ENCODE peak calls at places on chromosome 13, in five cellular contexts. One of them, this sample, is unnamed.

GRCh38 chr13:51364404-51365008 is 25.0 kb downstream of the SERPINE3 start:
- DNase-seq in GM12865: no peak
- DNase-seq in left ventricle myocardium inferior: no peak
- DNase-seq in cardiac fibroblast: peak; percentile 72
- DNase-seq in Peyer's patch: no peak
- DNase-seq in this sample: no peak

GRCh38 chr13:48492123-48493075 is 40.5 kb downstream of the RCBTB2 start:
- DNase-seq in GM12865: peak; percentile 95
- DNase-seq in left ventricle myocardium inferior: peak; percentile 82
- DNase-seq in cardiac fibroblast: peak; percentile 80
- DNase-seq in Peyer's patch: peak; percentile 63
- DNase-seq in this sample: no peak

GRCh38 chr13:62643007-62643483 is 1227.4 kb upstream of the PCDH20 start:
- DNase-seq in GM12865: peak; percentile 39
- DNase-seq in left ventricle myocardium inferior: no peak
- DNase-seq in cardiac fibroblast: peak; percentile 52
- DNase-seq in Peyer's patch: no peak
- DNase-seq in this sample: no peak

GRCh38 chr13:33114146-33114545 is 97.9 kb downstream of the KL start:
- DNase-seq in GM12865: no peak
- DNase-seq in left ventricle myocardium inferior: no peak
- DNase-seq in cardiac fibroblast: no peak
- DNase-seq in Peyer's patch: no peak
- DNase-seq in this sample: no peak

GRCh38 chr13:30026093-30026492 is 175.7 kb upstream of the UBL3 start:
- DNase-seq in GM12865: no peak
- DNase-seq in left ventricle myocardium inferior: no peak
- DNase-seq in cardiac fibroblast: peak; percentile 83
- DNase-seq in Peyer's patch: no peak
- DNase-seq in this sample: no peak

GRCh38 chr13:72255908-72256307 is 388.9 kb upstream of the DACH1 start:
- DNase-seq in GM12865: peak; percentile 21
- DNase-seq in left ventricle myocardium inferior: no peak
- DNase-seq in cardiac fibroblast: peak; percentile 30
- DNase-seq in Peyer's patch: no peak
- DNase-seq in this sample: peak; percentile 10

GRCh38 chr13:76965759-76966421 is 17.6 kb downstream of the ACOD1 start:
- DNase-seq in GM12865: no peak
- DNase-seq in left ventricle myocardium inferior: peak; percentile 55
- DNase-seq in cardiac fibroblast: peak; percentile 67
- DNase-seq in Peyer's patch: no peak
- DNase-seq in this sample: no peak

GRCh38 chr13:27929868-27930267 is 10.1 kb downstream of the PDX1 start:
- DNase-seq in GM12865: no peak
- DNase-seq in left ventricle myocardium inferior: no peak
- DNase-seq in cardiac fibroblast: no peak
- DNase-seq in Peyer's patch: no peak
- DNase-seq in this sample: no peak

GRCh38 chr13:44117351-44117750 is 237.6 kb downstream of the LACC1 start:
- DNase-seq in GM12865: peak; percentile 6
- DNase-seq in left ventricle myocardium inferior: no peak
- DNase-seq in cardiac fibroblast: peak; percentile 18
- DNase-seq in Peyer's patch: no peak
- DNase-seq in this sample: no peak

DNA sequence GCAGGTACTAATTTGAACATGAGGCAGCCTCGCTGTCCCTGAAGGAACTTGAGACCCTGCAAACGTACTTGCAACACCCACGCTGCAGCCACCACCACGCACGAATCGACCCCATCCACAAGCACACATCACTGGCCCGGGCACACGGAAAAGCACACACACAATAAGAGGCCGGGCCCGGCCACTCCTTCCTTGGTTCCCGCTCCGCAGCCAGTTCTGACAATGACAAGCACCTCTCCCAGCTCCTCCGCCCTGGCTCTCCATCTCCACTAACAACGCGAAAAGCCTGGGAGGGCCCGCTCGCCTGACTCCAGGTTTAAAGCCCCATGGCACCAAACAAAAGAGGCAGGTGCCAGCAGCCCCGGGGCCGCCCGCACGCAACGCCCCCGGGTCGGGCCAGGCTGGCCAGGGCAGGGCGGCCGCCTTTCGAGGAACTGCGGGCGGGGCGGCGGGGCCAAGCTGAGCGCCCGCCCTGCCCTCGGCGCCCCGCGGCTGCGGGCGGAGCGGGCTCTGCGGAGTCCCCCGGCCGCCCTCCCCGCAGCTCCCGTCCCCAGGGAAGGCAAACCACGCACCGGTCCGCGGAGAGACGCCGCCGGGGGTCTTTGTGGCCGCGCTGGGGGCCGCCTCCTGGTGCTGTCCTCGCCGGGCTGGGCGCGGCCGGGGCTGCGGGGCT is 504 bp downstream of the DCLK1 start:
- DNase-seq in GM12865: no peak
- DNase-seq in left ventricle myocardium inferior: peak; percentile 30
- DNase-seq in cardiac fibroblast: peak; percentile 20
- DNase-seq in Peyer's patch: no peak
- DNase-seq in this sample: no peak
- H3K4me3 ChIP-seq in GM12865: no peak overlapping the region
- H3K4me3 ChIP-seq in left ventricle myocardium inferior: peak overlapping the region; percentile 69
- H3K4me3 ChIP-seq in cardiac fibroblast: peak overlapping the region; percentile 54
- H3K4me3 ChIP-seq in Peyer's patch: peak overlapping the region; percentile 48
- H3K4me3 ChIP-seq in this sample: no peak overlapping the region

GRCh38 chr13:45807520-45808099 is 43.9 kb downstream of the SIAH3 start:
- DNase-seq in GM12865: peak; percentile 56
- DNase-seq in left ventricle myocardium inferior: no peak
- DNase-seq in cardiac fibroblast: peak; percentile 70
- DNase-seq in Peyer's patch: no peak
- DNase-seq in this sample: peak; percentile 31
- TF ChIP-seq CTCF in GM12865: peak; percentile 58
- TF ChIP-seq CTCF in left ventricle myocardium inferior: peak; percentile 66
- TF ChIP-seq CTCF in cardiac fibroblast: peak; percentile 58
- TF ChIP-seq CTCF in Peyer's patch: no peak
- TF ChIP-seq CTCF in this sample: peak; percentile 89

DNA sequence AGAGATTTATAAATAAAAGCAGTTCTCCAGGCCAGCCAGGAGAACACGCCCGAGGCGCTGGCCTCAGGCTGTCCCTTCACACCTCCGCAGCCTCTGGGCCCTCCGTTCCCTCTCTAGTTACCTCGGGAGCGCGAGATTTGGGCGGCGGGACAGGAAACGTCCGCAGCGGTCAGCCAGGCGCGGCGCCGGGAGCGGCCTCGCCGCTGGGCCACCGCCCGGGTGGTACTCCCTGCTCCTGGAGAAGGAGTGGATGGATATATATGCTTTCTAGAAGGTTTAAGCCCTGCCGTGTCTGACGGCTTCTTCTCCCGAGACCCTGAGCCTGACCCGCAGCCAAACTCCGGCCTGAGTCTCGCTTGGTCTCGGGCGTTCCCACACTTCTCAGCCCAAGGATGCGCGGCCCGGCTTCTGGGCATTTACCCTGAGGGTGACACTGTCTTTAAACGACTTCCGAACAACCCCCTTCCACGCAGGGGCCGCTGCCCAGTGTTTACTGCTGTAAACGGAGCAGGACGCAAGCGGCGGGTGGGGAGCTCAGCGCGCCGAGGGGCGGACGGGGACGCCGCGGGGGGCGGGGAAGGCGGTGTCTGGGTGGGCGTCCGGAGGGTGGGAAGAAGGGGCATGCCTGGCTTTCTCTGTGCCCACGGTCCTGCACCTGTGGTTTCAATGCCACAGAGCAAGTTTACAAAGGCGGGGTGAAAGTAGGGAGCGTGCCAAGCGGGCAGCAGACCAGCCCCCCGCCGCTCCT is 2.0 kb upstream of the ZIC2 start:
- DNase-seq in GM12865: no peak
- DNase-seq in left ventricle myocardium inferior: no peak
- DNase-seq in cardiac fibroblast: no peak
- DNase-seq in Peyer's patch: no peak
- DNase-seq in this sample: no peak
- H3K4me3 ChIP-seq in GM12865: peak overlapping the region; percentile 25
- H3K4me3 ChIP-seq in left ventricle myocardium inferior: peak overlapping the region; percentile 68
- H3K4me3 ChIP-seq in cardiac fibroblast: peak overlapping the region; percentile 8
- H3K4me3 ChIP-seq in Peyer's patch: peak overlapping the region; percentile 57
- H3K4me3 ChIP-seq in this sample: peak overlapping the region; percentile 48

DNA sequence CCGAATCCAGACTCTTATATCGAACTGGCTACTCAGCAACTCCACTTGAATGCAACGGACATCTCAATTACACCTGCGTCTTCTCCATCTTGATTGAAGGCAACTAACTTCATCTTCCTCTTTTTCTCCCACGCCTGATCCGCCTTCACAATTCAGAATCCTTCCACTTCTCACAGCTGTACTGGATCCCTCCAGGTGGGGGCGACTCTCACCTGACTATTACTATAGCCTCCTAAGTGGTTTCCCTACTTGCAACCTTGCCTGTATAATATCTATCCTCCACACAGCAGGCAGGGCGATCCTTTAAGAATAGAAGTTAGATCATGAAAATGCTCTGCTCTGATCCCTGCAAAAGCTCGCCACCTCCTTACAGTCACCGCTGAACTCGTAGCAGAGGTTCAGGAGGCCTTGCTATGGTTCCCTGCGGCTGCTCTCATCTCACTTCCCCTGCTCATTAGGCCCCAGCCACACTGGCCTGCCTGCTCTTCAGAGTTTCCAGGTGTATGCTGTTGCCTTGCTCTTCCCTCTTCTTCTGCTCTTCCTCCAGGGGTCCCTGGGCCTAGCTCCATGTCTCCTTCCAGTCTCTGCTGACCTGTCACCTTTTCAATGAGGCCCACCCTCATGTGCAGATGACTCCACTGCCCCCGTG is 31.9 kb downstream of the RFXAP start:
- DNase-seq in GM12865: peak; percentile 8
- DNase-seq in left ventricle myocardium inferior: no peak
- DNase-seq in cardiac fibroblast: peak; percentile 15
- DNase-seq in Peyer's patch: no peak
- DNase-seq in this sample: no peak
- TF ChIP-seq CTCF in GM12865: peak; percentile 5
- TF ChIP-seq CTCF in left ventricle myocardium inferior: peak; percentile 35
- TF ChIP-seq CTCF in cardiac fibroblast: peak; percentile 21
- TF ChIP-seq CTCF in Peyer's patch: no peak
- TF ChIP-seq CTCF in this sample: no peak

GRCh38 chr13:111429064-111429558 is 108.7 kb downstream of the TEX29 start:
- DNase-seq in GM12865: peak; percentile 29
- DNase-seq in left ventricle myocardium inferior: no peak
- DNase-seq in cardiac fibroblast: peak; percentile 36
- DNase-seq in Peyer's patch: no peak
- DNase-seq in this sample: peak; percentile 3
- H3K4me3 ChIP-seq in GM12865: no peak overlapping the region
- H3K4me3 ChIP-seq in left ventricle myocardium inferior: peak overlapping the region; percentile 28
- H3K4me3 ChIP-seq in cardiac fibroblast: no peak overlapping the region
- H3K4me3 ChIP-seq in Peyer's patch: no peak overlapping the region
- H3K4me3 ChIP-seq in this sample: no peak overlapping the region

GRCh38 chr13:87398047-87398446 is 273.1 kb upstream of the SLITRK5 start:
- DNase-seq in GM12865: no peak
- DNase-seq in left ventricle myocardium inferior: no peak
- DNase-seq in cardiac fibroblast: no peak
- DNase-seq in Peyer's patch: no peak
- DNase-seq in this sample: no peak

DNA sequence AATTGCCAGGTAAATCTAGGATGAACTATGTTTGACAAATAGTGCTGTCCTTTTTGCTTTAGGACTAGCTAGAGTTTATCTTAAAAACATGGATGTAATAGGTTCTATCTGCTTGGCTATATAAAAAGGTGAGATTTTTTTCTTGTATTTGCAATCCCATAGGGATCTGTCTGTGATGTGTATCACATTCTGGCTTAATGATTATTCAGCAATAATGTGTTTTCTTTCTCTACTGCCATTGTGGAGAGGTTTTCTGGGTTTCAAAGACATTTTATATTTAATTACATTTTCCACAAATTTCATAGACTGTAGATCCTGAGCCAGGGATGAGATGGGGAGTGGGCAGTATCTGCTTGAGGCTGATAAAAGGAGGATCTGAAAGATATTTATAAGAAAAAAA is 277.8 kb upstream of the SLITRK5 start:
- DNase-seq in GM12865: no peak
- DNase-seq in left ventricle myocardium inferior: no peak
- DNase-seq in cardiac fibroblast: no peak
- DNase-seq in Peyer's patch: no peak
- DNase-seq in this sample: no peak
- TF ChIP-seq CTCF in GM12865: no peak
- TF ChIP-seq CTCF in left ventricle myocardium inferior: no peak
- TF ChIP-seq CTCF in cardiac fibroblast: no peak
- TF ChIP-seq CTCF in Peyer's patch: no peak
- TF ChIP-seq CTCF in this sample: no peak

GRCh38 chr13:92538164-92538563 is 688.4 kb upstream of the GPC6 start:
- DNase-seq in GM12865: no peak
- DNase-seq in left ventricle myocardium inferior: no peak
- DNase-seq in cardiac fibroblast: no peak
- DNase-seq in Peyer's patch: no peak
- DNase-seq in this sample: no peak

GRCh38 chr13:92537485-92537884 is 689.1 kb upstream of the GPC6 start:
- DNase-seq in GM12865: no peak
- DNase-seq in left ventricle myocardium inferior: no peak
- DNase-seq in cardiac fibroblast: no peak
- DNase-seq in Peyer's patch: no peak
- DNase-seq in this sample: no peak

GRCh38 chr13:92530364-92530763 is 696.2 kb upstream of the GPC6 start:
- DNase-seq in GM12865: no peak
- DNase-seq in left ventricle myocardium inferior: no peak
- DNase-seq in cardiac fibroblast: no peak
- DNase-seq in Peyer's patch: no peak
- DNase-seq in this sample: no peak

GRCh38 chr13:92535222-92536006 is 691.2 kb upstream of the GPC6 start:
- DNase-seq in GM12865: no peak
- DNase-seq in left ventricle myocardium inferior: no peak
- DNase-seq in cardiac fibroblast: no peak
- DNase-seq in Peyer's patch: no peak
- DNase-seq in this sample: no peak
- H3K4me3 ChIP-seq in GM12865: no peak overlapping the region
- H3K4me3 ChIP-seq in left ventricle myocardium inferior: no peak overlapping the region
- H3K4me3 ChIP-seq in cardiac fibroblast: no peak overlapping the region
- H3K4me3 ChIP-seq in Peyer's patch: no peak overlapping the region
- H3K4me3 ChIP-seq in this sample: no peak overlapping the region

GRCh38 chr13:108194435-108194936 is 20.9 kb downstream of the LIG4 start:
- DNase-seq in GM12865: no peak
- DNase-seq in left ventricle myocardium inferior: no peak
- DNase-seq in cardiac fibroblast: no peak
- DNase-seq in Peyer's patch: no peak
- DNase-seq in this sample: no peak

GRCh38 chr13:108193806-108194205 is 21.5 kb downstream of the LIG4 start:
- DNase-seq in GM12865: no peak
- DNase-seq in left ventricle myocardium inferior: no peak
- DNase-seq in cardiac fibroblast: no peak
- DNase-seq in Peyer's patch: no peak
- DNase-seq in this sample: no peak

GRCh38 chr13:108190897-108191296 is 24.4 kb downstream of the LIG4 start:
- DNase-seq in GM12865: no peak
- DNase-seq in left ventricle myocardium inferior: no peak
- DNase-seq in cardiac fibroblast: no peak
- DNase-seq in Peyer's patch: no peak
- DNase-seq in this sample: no peak

GRCh38 chr13:108195146-108195545 is 20.2 kb downstream of the LIG4 start:
- DNase-seq in GM12865: no peak
- DNase-seq in left ventricle myocardium inferior: no peak
- DNase-seq in cardiac fibroblast: peak; percentile 72
- DNase-seq in Peyer's patch: no peak
- DNase-seq in this sample: no peak

DNA sequence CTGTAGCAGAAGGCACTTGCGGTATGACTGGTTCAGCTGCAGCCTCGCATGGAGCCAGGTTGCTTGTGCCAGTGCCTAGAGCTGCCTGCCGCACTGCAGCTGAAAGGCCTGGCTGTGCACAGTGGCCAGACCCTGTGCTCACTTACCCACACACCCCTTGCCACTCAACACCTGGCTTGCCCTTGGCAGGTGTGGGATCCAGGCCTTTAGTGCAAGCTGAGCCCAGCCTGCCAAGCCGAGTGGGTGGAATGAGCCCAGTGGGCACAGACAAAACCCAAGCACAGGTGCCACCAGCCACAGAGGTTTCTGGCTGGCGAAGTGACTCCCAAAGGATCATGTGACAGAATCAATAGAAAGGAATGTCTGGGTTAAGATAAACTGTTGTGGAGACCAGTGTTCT is 19.5 kb downstream of the LIG4 start:
- DNase-seq in GM12865: no peak
- DNase-seq in left ventricle myocardium inferior: no peak
- DNase-seq in cardiac fibroblast: no peak
- DNase-seq in Peyer's patch: no peak
- DNase-seq in this sample: no peak
- TF ChIP-seq CTCF in GM12865: no peak
- TF ChIP-seq CTCF in left ventricle myocardium inferior: no peak
- TF ChIP-seq CTCF in cardiac fibroblast: no peak
- TF ChIP-seq CTCF in Peyer's patch: no peak
- TF ChIP-seq CTCF in this sample: no peak

This sample was measured in LNCaP clone FGC.